ENCODE peak calls at places on chromosomes 4 and X, in five cellular contexts. Q, C, K, H and D are unnamed samples.

GRCh38 chrX:101219116-101219839 is at the start of gene DRP2:
- DNase-seq in H (no peak), K (no peak), Q (no peak), C (no peak), D (no peak)

GRCh38 chr4:5988086-5988845 is 30.0 kb downstream of the C4orf50 start:
- DNase-seq in K (no peak), C (no peak), Q (no peak), H (no peak), D (no peak)

GRCh38 chrX:48468247-48468671 is 1.8 kb downstream of the SLC38A5 start:
- DNase-seq in H (no peak), Q (no peak), C (peak; percentile 47), K (peak; percentile 16), D (no peak)

GRCh38 chr4:182492456-182492855 is 249.3 kb downstream of the TENM3 start:
- DNase-seq in Q (no peak), C (no peak), H (no peak), K (no peak), D (no peak)

GRCh38 chrX:6024204-6024603 is 204.5 kb downstream of the NLGN4X start:
- DNase-seq in Q (no peak), K (no peak), H (no peak), C (no peak), D (no peak)

GRCh38 chrX:71809886-71810285 is 46.7 kb downstream of the CXorf49B start:
- DNase-seq in H (no peak), C (no peak), Q (no peak), K (no peak), D (no peak)

GRCh38 chr4:3451956-3452355 is 10.2 kb downstream of the HGFAC start:
- DNase-seq in C (no peak), H (no peak), Q (no peak), K (no peak), D (no peak)

GRCh38 chr4:141971854-141972253 is 335.5 kb downstream of the IL15 start:
- DNase-seq in C (no peak), Q (no peak), K (no peak), H (no peak), D (no peak)

GRCh38 chr4:113052379-113052951 is 3.0 kb downstream of the ANK2 start:
- DNase-seq in H (no peak), K (no peak), Q (no peak), C (no peak), D (no peak)

GRCh38 chrX:335758-336155 is 17.2 kb upstream of the GTPBP6 start:
- DNase-seq in Q (no peak), K (no peak), C (no peak), H (no peak), D (no peak)